ENCODE peak calls at places on chromosomes 12 and 14, in six cellular contexts. N, O, A, E, S and T are unnamed samples.

GRCh38 chr14:80428171-80428570 is 216.9 kb upstream of the DIO2 start:
- DNase-seq in N (no peak), O (no peak), A (no peak), E (no peak), S (peak; percentile 76), T (no peak)

GRCh38 chr12:62658910-62659309 is 192.3 kb downstream of the MON2 start:
- DNase-seq in N (no peak), O (no peak), A (no peak), E (no peak), S (peak; percentile 38), T (no peak)

GRCh38 chr14:29282169-29282568 is 515.6 kb downstream of the FOXG1 start:
- DNase-seq in N (no peak), O (no peak), A (no peak), E (no peak), S (peak; percentile 50), T (no peak)

GRCh38 chr14:104970231-104971068 is 7.7 kb downstream of the AHNAK2 start:
- DNase-seq in N (no peak), O (peak; percentile 37), A (no peak), E (no peak), S (peak; percentile 92), T (no peak)

GRCh38 chr12:114913871-114914801 is 230.2 kb upstream of the TBX3 start:
- DNase-seq in N (no peak), O (no peak), A (no peak), E (no peak), S (peak; percentile 69), T (no peak)

GRCh38 chr12:20829919-20830318 is 19.4 kb downstream of the SLCO1B3 start:
- DNase-seq in N (no peak), O (no peak), A (no peak), E (no peak), S (no peak), T (no peak)

GRCh38 chr14:89933002-89933401 is 21.5 kb downstream of the EFCAB11 start:
- DNase-seq in N (no peak), O (peak; percentile 19), A (no peak), E (no peak), S (no peak), T (no peak)

GRCh38 chr14:61584258-61584657 is 111.1 kb upstream of the HIF1A start:
- DNase-seq in N (no peak), O (no peak), A (no peak), E (no peak), S (peak; percentile 80), T (no peak)

GRCh38 chr14:87705439-87705896 is 287.5 kb downstream of the GALC start:
- DNase-seq in N (no peak), O (no peak), A (no peak), E (no peak), S (peak; percentile 0), T (no peak)

GRCh38 chr12:104457746-104458644 is 1.2 kb downstream of the CHST11 start:
- DNase-seq in N (peak; percentile 53), O (peak; percentile 21), A (no peak), E (peak; percentile 69), S (peak; percentile 5), T (peak; percentile 57)

GRCh38 chr14:105448706-105449111 is 25.9 kb upstream of the CRIP2 start:
- DNase-seq in N (peak; percentile 63), O (peak; percentile 73), A (no peak), E (peak; percentile 70), S (peak; percentile 54), T (peak; percentile 52)

GRCh38 chr12:14256139-14256538 is 109.3 kb upstream of the ATF7IP start:
- DNase-seq in N (peak; percentile 61), O (no peak), A (no peak), E (peak; percentile 44), S (peak; percentile 48), T (peak; percentile 64)

GRCh38 chr14:50012644-50013043 is 103.7 kb downstream of the VCPKMT start:
- DNase-seq in N (no peak), O (no peak), A (no peak), E (no peak), S (peak; percentile 79), T (no peak)

GRCh38 chr14:102654298-102654697 is 61.8 kb downstream of the RCOR1 start:
- DNase-seq in N (no peak), O (no peak), A (no peak), E (no peak), S (no peak), T (no peak)

GRCh38 chr14:60884134-60884533 is 96.7 kb downstream of the TRMT5 start:
- DNase-seq in N (no peak), O (no peak), A (no peak), E (no peak), S (no peak), T (no peak)

GRCh38 chr12:94725375-94726168 is 75.2 kb upstream of the TMCC3 start:
- DNase-seq in N (no peak), O (peak; percentile 58), A (peak; percentile 21), E (peak; percentile 56), S (peak; percentile 17), T (no peak)

GRCh38 chr12:12172106-12172511 is 94.7 kb downstream of the LRP6 start:
- DNase-seq in N (no peak), O (no peak), A (peak; percentile 18), E (peak; percentile 81), S (peak; percentile 80), T (peak; percentile 8)

GRCh38 chr12:47087088-47087688 is 7.4 kb upstream of the AMIGO2 start:
- DNase-seq in N (no peak), O (no peak), A (no peak), E (no peak), S (peak; percentile 48), T (no peak)

GRCh38 chr12:81598205-81598604 is 160.9 kb downstream of the PPFIA2 start:
- DNase-seq in N (no peak), O (no peak), A (no peak), E (no peak), S (no peak), T (no peak)

GRCh38 chr12:81591256-81591655 is 167.9 kb downstream of the PPFIA2 start:
- DNase-seq in N (no peak), O (no peak), A (no peak), E (no peak), S (no peak), T (no peak)

DNA sequence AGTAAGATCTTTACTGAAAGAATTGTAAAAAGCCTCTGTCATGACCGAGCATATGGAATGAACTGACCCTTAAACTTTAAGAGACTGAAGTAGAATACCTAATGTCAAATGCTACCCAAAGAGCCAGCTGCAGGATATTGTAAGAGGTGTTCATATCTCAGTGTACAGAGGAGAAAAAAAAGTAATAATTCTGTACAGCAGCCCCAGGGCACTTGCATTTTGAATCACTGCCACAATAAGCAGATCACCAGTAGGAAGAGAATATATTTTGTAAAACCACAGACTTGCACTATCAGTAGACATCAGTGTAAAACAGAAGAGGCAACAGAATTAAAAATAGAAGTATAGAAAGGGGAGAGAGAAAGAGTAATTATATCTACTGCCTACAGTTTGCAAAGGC is 162.6 kb downstream of the PPFIA2 start:
- DNase-seq in N (no peak), O (no peak), A (no peak), E (no peak), S (no peak), T (no peak)
- H3K4me3 ChIP-seq in N (no peak overlapping the region), O (no peak overlapping the region), A (no peak overlapping the region), E (no peak overlapping the region), S (no peak overlapping the region), T (no peak overlapping the region)

GRCh38 chr12:53809005-53809404 is 57.2 kb upstream of the CISTR start:
- DNase-seq in N (no peak), O (no peak), A (no peak), E (no peak), S (no peak), T (no peak)
- H3K4me3 ChIP-seq in N (no peak overlapping the region), O (no peak overlapping the region), A (no peak overlapping the region), E (no peak overlapping the region), S (no peak overlapping the region), T (no peak overlapping the region)

DNA sequence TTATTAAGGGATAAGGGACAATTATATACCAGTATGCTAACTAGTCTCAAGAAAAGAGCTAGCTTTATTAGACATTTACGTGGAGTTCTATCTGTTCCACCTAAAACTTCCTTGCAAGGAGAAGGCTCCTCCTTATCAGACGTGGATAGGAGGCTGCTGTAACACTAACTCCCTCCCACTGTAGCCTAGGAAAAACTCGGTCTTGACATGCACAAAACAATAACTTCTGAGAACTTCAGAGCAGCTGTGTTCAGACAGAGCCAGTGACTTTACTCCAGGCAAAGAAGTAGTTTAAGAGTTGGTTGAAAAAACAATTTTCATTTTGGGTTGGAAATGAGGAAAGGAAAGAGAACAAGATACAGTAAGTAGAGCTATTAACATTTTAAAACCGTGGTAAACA is 2.7 kb downstream of the ATF7 start:
- DNase-seq in N (no peak), O (peak; percentile 31), A (no peak), E (no peak), S (peak; percentile 61), T (no peak)
- H3K4me3 ChIP-seq in N (no peak overlapping the region), O (no peak overlapping the region), A (no peak overlapping the region), E (peak overlapping the region; percentile 86), S (peak overlapping the region; percentile 75), T (no peak overlapping the region)

GRCh38 chr12:57178213-57178612 is 30.8 kb upstream of the LRP1-AS start:
- DNase-seq in N (no peak), O (no peak), A (no peak), E (no peak), S (no peak), T (no peak)
- H3K4me3 ChIP-seq in N (no peak overlapping the region), O (no peak overlapping the region), A (no peak overlapping the region), E (no peak overlapping the region), S (no peak overlapping the region), T (no peak overlapping the region)

GRCh38 chr14:51495319-51495718 is 156.4 kb upstream of the FRMD6 start:
- DNase-seq in N (no peak), O (no peak), A (no peak), E (no peak), S (no peak), T (no peak)
- H3K4me3 ChIP-seq in N (no peak overlapping the region), O (no peak overlapping the region), A (no peak overlapping the region), E (no peak overlapping the region), S (no peak overlapping the region), T (no peak overlapping the region)

DNA sequence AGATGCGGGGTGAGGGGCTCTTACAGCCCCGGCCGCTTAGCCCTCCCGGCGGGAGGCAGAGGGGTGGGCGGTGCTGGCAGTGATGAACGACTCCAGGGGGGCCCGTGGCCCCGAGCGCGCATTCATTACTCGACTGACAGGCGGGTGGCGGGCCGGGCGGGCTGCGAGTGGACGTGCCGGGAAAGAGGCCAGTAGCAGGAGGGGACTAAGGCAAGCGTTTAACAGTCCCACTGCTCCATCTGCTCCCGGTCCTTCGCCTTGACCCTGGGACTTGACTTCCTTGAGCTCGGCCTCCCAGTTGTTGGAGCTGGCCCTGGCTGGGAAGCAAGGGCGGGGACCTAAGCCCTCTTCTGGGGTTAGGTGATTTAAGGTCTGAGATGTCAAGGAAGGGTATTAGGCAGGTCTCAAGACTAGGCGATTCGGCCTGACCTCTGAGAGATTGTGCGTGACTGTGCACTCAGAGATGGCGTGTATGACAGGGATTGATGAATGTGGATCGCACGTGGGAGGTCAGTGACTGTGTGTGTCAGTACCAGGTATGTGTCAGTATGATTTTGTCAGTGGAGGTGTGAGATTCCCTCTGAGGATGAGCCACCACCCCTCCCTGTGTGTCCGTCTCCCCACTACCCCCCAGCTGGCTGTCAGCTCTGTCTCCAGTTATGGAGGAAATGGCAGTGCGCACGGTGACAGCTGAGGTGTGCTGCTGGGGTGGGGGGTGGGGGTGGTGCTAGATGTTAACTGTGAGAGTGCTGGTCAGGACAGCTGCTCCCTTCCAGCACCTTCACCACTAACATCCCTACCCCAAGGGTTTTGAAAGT is 3.6 kb upstream of the DNAJC22 start:
- DNase-seq in N (no peak), O (no peak), A (no peak), E (peak; percentile 22), S (no peak), T (peak; percentile 65)
- H3K4me3 ChIP-seq in N (peak overlapping the region; percentile 43), O (no peak overlapping the region), A (peak overlapping the region; percentile 4), E (no peak overlapping the region), S (peak overlapping the region; percentile 51), T (peak overlapping the region; percentile 30)

GRCh38 chr14:91244501-91244901 is at the start of gene GPR68:
- DNase-seq in N (peak; percentile 39), O (peak; percentile 50), A (no peak), E (no peak), S (peak; percentile 84), T (no peak)
- H3K4me3 ChIP-seq in N (peak within 1 kb of the TSS; percentile 59), O (no peak within 1 kb of the TSS), A (no peak within 1 kb of the TSS), E (peak within 1 kb of the TSS; percentile 40), S (peak within 1 kb of the TSS; percentile 46), T (peak within 1 kb of the TSS; percentile 96)

GRCh38 chr14:21317433-21317832 is 37.5 kb downstream of the RPGRIP1 start:
- DNase-seq in N (no peak), O (no peak), A (no peak), E (peak; percentile 29), S (no peak), T (no peak)
- H3K4me3 ChIP-seq in N (no peak overlapping the region), O (no peak overlapping the region), A (no peak overlapping the region), E (no peak overlapping the region), S (no peak overlapping the region), T (no peak overlapping the region)